ENCODE peak calls at places on chromosomes 7 and 10, in nine cellular contexts. B, D, Q, U, Z, C, J, T and V are unnamed samples.

GRCh38 chr10:73887038-73888015 is 13.0 kb upstream of the CAMK2G start:
- DNase-seq in C (peak), T (no peak), J (peak), Z (peak), U (peak), B (peak), D (peak), Q (peak), V (peak)

GRCh38 chr7:82616059-82616723 is 172.6 kb upstream of the CACNA2D1 start:
- DNase-seq in Q (no peak), D (no peak), U (no peak), B (no peak), T (no peak), Z (no peak), J (no peak), C (no peak), V (no peak)

GRCh38 chr10:14549496-14549895 is 218.8 kb upstream of the FRMD4A start:
- DNase-seq in U (no peak), Z (no peak), T (no peak), D (no peak), Q (no peak), C (no peak), J (no peak), B (no peak), V (no peak)

GRCh38 chr10:109895095-109895818 is 28.1 kb downstream of the XPNPEP1 start:
- DNase-seq in B (no peak), Z (peak), C (no peak), U (no peak), J (no peak), D (no peak), Q (peak), T (no peak), V (no peak)

GRCh38 chr10:15719899-15720634 is at the start of gene ITGA8:
- DNase-seq in J (no peak), D (peak), Q (no peak), B (peak), T (no peak), U (peak), C (no peak), Z (no peak), V (no peak)

GRCh38 chr7:147722119-147722518 is 868.4 kb upstream of the C7orf33 start:
- DNase-seq in B (no peak), J (no peak), Z (no peak), T (no peak), Q (no peak), U (no peak), D (no peak), C (no peak), V (no peak)

GRCh38 chr10:128066954-128067382 is 59.3 kb downstream of the MKI67 start:
- DNase-seq in Q (no peak), D (no peak), U (no peak), J (no peak), C (no peak), T (no peak), B (peak), Z (no peak), V (no peak)

GRCh38 chr7:117047496-117047895 is 94.2 kb downstream of the ST7 start:
- DNase-seq in Q (no peak), Z (no peak), C (no peak), B (no peak), T (no peak), J (no peak), U (no peak), D (no peak), V (peak)

GRCh38 chr7:13240349-13240748 is 552.9 kb downstream of the ARL4A start:
- DNase-seq in Q (no peak), Z (no peak), C (no peak), U (no peak), B (no peak), T (no peak), D (no peak), J (peak), V (no peak)

GRCh38 chr10:76297787-76298281 is 866.4 kb downstream of the LRMDA start:
- DNase-seq in Z (no peak), J (no peak), B (peak), Q (peak), U (no peak), D (no peak), T (no peak), C (no peak), V (no peak)

GRCh38 chr10:89553064-89553734 is 17.8 kb upstream of the SLC16A12 start:
- DNase-seq in Z (no peak), D (no peak), T (peak), C (no peak), U (no peak), Q (no peak), B (no peak), J (peak), V (peak)

GRCh38 chr7:6246257-6246917 is 26.0 kb downstream of the CYTH3 start:
- DNase-seq in C (no peak), D (no peak), Z (no peak), Q (no peak), B (no peak), U (no peak), T (no peak), J (no peak), V (no peak)

GRCh38 chr7:158816995-158817394 is 12.3 kb downstream of the ESYT2 start:
- DNase-seq in D (no peak), C (no peak), B (no peak), U (no peak), T (no peak), Z (no peak), Q (peak), J (no peak), V (no peak)

GRCh38 chr10:113681533-113682470 is 2.1 kb downstream of the CASP7 start:
- DNase-seq in J (no peak), Q (no peak), Z (no peak), U (no peak), C (no peak), B (no peak), T (no peak), D (no peak), V (no peak)

GRCh38 chr7:55484834-55485233 is 87.5 kb downstream of the VOPP1 start:
- DNase-seq in Q (no peak), U (no peak), B (no peak), J (no peak), T (no peak), Z (no peak), C (no peak), D (no peak), V (no peak)

GRCh38 chr7:159155410-159155809 is 10.7 kb upstream of the VIPR2 start:
- DNase-seq in Q (no peak), B (no peak), T (no peak), U (no peak), C (no peak), J (no peak), Z (no peak), D (no peak), V (no peak)

GRCh38 chr7:94957041-94957440 is 49.6 kb downstream of the PPP1R9A start:
- DNase-seq in T (no peak), Q (no peak), Z (no peak), J (no peak), B (no peak), U (no peak), D (no peak), C (no peak), V (no peak)

GRCh38 chr7:68785036-68785435 is 813.2 kb upstream of the AUTS2 start:
- DNase-seq in C (no peak), Z (no peak), B (no peak), T (no peak), D (no peak), Q (no peak), U (no peak), J (no peak), V (no peak)

GRCh38 chr7:116772926-116773749 is 89.2 kb upstream of the CAPZA2 start:
- DNase-seq in Z (no peak), U (no peak), B (no peak), C (no peak), Q (no peak), J (no peak), T (peak), D (no peak), V (no peak)

GRCh38 chr10:101231912-101232689 is 2.8 kb upstream of the LBX1 start:
- DNase-seq in J (no peak), D (no peak), T (no peak), Z (no peak), C (no peak), Q (no peak), U (no peak), B (no peak), V (no peak)

GRCh38 chr10:33860994-33861393 is 526.5 kb upstream of the NRP1 start:
- DNase-seq in U (no peak), Q (no peak), J (no peak), T (no peak), D (no peak), C (no peak), Z (no peak), B (no peak), V (no peak)

GRCh38 chr10:15168296-15168780 is at the start of gene NMT2:
- DNase-seq in D (peak), J (no peak), B (peak), U (no peak), Z (peak), Q (no peak), C (no peak), T (peak), V (no peak)

GRCh38 chr7:35286422-35286821 is 32.5 kb upstream of the TBX20 start:
- DNase-seq in Q (no peak), D (no peak), T (no peak), U (no peak), J (no peak), Z (no peak), C (no peak), B (no peak), V (no peak)

GRCh38 chr7:77425151-77426051 is 9.3 kb upstream of the GSAP start:
- DNase-seq in B (no peak), Q (no peak), J (no peak), Z (no peak), C (no peak), T (no peak), D (no peak), U (peak), V (no peak)

GRCh38 chr10:45379891-45380540 is 6.0 kb downstream of the ALOX5 start:
- DNase-seq in J (no peak), T (no peak), Z (peak), B (no peak), D (no peak), Q (no peak), C (peak), U (no peak), V (no peak)

GRCh38 chr10:132337019-132337418 is 5.0 kb downstream of the LRRC27 start:
- DNase-seq in J (no peak), Z (no peak), C (peak), U (no peak), D (no peak), B (no peak), T (no peak), Q (peak), V (no peak)

GRCh38 chr7:76318488-76319353 is 16.2 kb downstream of the HSPB1 start:
- DNase-seq in U (peak), D (no peak), B (no peak), T (no peak), Z (peak), J (peak), Q (peak), C (peak), V (peak)

GRCh38 chr10:8070440-8070839 is 16.0 kb downstream of the GATA3 start:
- DNase-seq in B (no peak), Z (no peak), C (peak), J (no peak), T (no peak), U (no peak), D (no peak), Q (no peak), V (no peak)

GRCh38 chr10:90530526-90530925 is 327.3 kb downstream of the HTR7 start:
- DNase-seq in B (no peak), C (no peak), U (no peak), T (no peak), J (no peak), Q (no peak), Z (no peak), D (no peak), V (no peak)

GRCh38 chr7:90409667-90410066 is 6.4 kb downstream of the CLDN12 start:
- DNase-seq in D (no peak), J (no peak), B (no peak), C (no peak), Z (no peak), Q (no peak), U (no peak), T (no peak), V (no peak)

GRCh38 chr7:69780377-69780776 is 182.1 kb downstream of the AUTS2 start:
- DNase-seq in T (no peak), Z (no peak), C (no peak), U (no peak), Q (no peak), J (no peak), B (no peak), D (no peak), V (no peak)

GRCh38 chr10:54415483-54415882 is 385.5 kb downstream of the PCDH15 start:
- DNase-seq in Q (no peak), Z (no peak), B (no peak), T (no peak), D (no peak), J (no peak), U (no peak), C (no peak), V (no peak)

DNA sequence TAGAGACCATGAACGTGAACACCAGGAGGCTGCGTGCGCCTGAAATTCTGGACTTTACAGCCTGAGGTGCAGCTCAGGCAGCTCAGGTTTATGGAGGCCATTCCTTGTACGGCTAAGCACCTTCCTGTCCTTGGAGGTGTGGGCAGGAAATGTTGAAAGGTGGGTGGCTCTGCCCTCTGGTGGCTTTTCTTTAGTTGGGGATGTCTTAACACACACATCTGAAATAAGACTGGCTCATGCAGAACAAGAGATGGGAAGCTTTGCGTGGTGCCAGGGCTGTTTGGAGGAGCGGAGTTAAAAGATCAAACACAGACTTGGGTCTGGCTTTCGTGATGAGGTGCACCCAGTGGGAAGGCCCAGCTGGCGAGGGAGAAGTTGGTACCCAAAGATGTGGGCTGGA is 64.1 kb downstream of the DOCK1 start:
- DNase-seq in T (no peak), U (no peak), Q (no peak), J (no peak), B (no peak), C (no peak), Z (no peak), D (no peak), V (no peak)
- TF ChIP-seq CTCF in T (no peak), U (no peak), Q (no peak), J (peak), B (peak), C (no peak), Z (peak), D (no peak), V (no peak)

GRCh38 chr7:114310344-114311118 is 104.1 kb upstream of the FOXP2 start:
- DNase-seq in T (no peak), U (no peak), Q (no peak), Z (no peak), D (no peak), B (no peak), J (no peak), C (no peak), V (no peak)
- TF ChIP-seq CTCF in T (no peak), U (no peak), Q (no peak), Z (no peak), D (no peak), B (no peak), J (peak), C (no peak), V (no peak)

GRCh38 chr7:218896-219580 is 26.7 kb downstream of the FAM20C start:
- DNase-seq in J (no peak), U (no peak), B (no peak), C (no peak), Q (no peak), D (no peak), Z (no peak), T (no peak), V (no peak)
- TF ChIP-seq CTCF in J (no peak), U (no peak), B (no peak), C (no peak), Q (no peak), D (no peak), Z (no peak), T (no peak), V (no peak)

GRCh38 chr7:20403356-20403755 is 72.7 kb downstream of the ITGB8 start:
- DNase-seq in D (no peak), Z (peak), Q (no peak), J (no peak), T (no peak), C (peak), U (no peak), B (peak), V (peak)
- TF ChIP-seq CTCF in D (no peak), Z (no peak), Q (no peak), J (no peak), T (no peak), C (no peak), U (no peak), B (no peak), V (no peak)

DNA sequence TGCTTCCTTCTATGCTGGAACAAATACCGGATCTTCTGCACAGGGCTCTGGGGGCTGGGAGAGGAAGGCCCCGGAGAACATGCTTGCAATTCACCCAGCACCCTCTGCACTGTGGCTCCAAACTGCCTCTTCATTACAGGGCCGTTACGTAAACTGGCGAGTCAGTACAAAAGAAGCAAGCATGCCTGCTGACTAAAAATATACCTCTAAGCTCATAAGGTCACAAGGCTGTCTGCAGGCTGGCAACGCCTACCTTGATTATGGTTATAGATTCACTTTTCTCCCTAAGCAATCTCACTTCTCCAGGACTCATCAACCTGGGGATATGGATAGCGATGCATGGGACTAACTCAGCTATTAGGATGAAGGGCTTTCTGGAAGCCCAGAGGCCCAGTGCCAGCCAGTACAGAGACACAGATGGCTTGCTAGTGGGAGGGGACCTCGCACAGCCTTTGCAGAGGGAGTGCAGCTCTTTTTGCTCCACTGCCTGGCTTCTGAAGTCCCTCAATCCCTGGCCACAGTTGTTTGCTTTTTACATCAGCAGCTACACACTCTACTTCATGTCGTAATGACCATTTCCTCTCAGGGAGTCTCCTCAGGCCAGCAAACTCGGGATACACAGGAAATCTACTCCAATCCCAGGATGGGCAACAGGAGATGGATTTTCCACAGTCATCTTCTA is 96.1 kb downstream of the SH3PXD2A start:
- DNase-seq in Z (peak), D (no peak), Q (no peak), T (no peak), B (no peak), U (peak), C (peak), J (peak), V (no peak)
- TF ChIP-seq CTCF in Z (no peak), D (no peak), Q (no peak), T (no peak), B (no peak), U (no peak), C (no peak), J (no peak), V (no peak)

GRCh38 chr10:79001082-79001885 is 67.5 kb upstream of the ZMIZ1 start:
- DNase-seq in T (no peak), B (no peak), D (no peak), Q (no peak), J (no peak), U (peak), Z (no peak), C (no peak), V (no peak)
- TF ChIP-seq CTCF in T (no peak), B (no peak), D (no peak), Q (no peak), J (no peak), U (no peak), Z (no peak), C (no peak), V (no peak)

GRCh38 chr10:43684198-43684559 is 35.5 kb upstream of the ZNF32 start:
- DNase-seq in Z (no peak), Q (no peak), B (no peak), C (peak), D (no peak), T (no peak), J (no peak), U (no peak), V (no peak)

GRCh38 chr10:43685744-43686143 is 37.1 kb upstream of the ZNF32 start:
- DNase-seq in U (no peak), C (peak), B (no peak), Z (no peak), Q (peak), J (no peak), T (no peak), D (no peak), V (no peak)

GRCh38 chr10:43688348-43688892 is 39.7 kb upstream of the ZNF32 start:
- DNase-seq in U (no peak), D (no peak), B (no peak), C (no peak), Q (no peak), Z (no peak), T (no peak), J (no peak), V (no peak)

GRCh38 chr10:43687373-43687772 is 38.7 kb upstream of the ZNF32 start:
- DNase-seq in C (no peak), D (no peak), Q (no peak), B (no peak), J (no peak), T (no peak), Z (no peak), U (no peak), V (no peak)

DNA sequence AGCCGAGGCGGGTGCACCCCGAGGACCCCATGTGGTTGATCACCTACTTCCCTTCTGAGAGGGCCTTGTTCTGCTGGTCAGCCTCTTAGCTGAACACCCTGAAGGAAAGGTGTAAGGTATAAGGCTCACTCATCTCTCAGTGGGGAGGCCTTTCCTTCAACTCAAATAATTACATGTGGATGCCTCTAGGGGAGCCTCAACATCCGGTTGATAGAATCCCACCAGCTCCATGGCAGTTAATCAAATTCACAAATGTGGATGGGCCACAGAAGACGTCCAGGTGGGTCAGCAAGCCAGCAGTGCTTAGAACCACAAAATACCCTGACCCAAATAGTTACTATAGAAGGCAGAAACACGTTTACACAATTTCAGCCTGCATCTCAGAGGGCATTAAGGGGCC is 37.7 kb upstream of the ZNF32 start:
- DNase-seq in T (no peak), D (no peak), C (no peak), U (no peak), Z (no peak), Q (no peak), J (no peak), B (no peak), V (no peak)
- TF ChIP-seq CTCF in T (peak), D (no peak), C (no peak), U (peak), Z (no peak), Q (no peak), J (no peak), B (no peak), V (no peak)

GRCh38 chr7:18873674-18874341 is 243.6 kb downstream of the TWIST1 start:
- DNase-seq in T (no peak), J (peak), B (no peak), Q (no peak), Z (no peak), U (peak), D (no peak), C (no peak), V (no peak)
- TF ChIP-seq CTCF in T (peak), J (peak), B (no peak), Q (no peak), Z (no peak), U (peak), D (no peak), C (no peak), V (peak)